ENCODE peak calls at places on chromosomes 7 and 10, in eight cellular contexts. One of them, this sample, is unnamed.

GRCh38 chr10:121065330-121065729 is 214.2 kb downstream of the WDR11 start:
- DNase-seq in BJ: no peak
- DNase-seq in fibroblast of the aortic adventitia: no peak
- DNase-seq in kidney: no peak
- DNase-seq in mesothelial cell of epicardium: no peak
- DNase-seq in A673: no peak
- DNase-seq in body of pancreas: no peak
- DNase-seq in SK-N-SH: no peak
- DNase-seq in this sample: no peak

GRCh38 chr10:109906346-109906745 is 17.0 kb downstream of the XPNPEP1 start:
- DNase-seq in A673: no peak
- DNase-seq in SK-N-SH: no peak
- DNase-seq in kidney: no peak
- DNase-seq in body of pancreas: no peak
- DNase-seq in BJ: no peak
- DNase-seq in fibroblast of the aortic adventitia: no peak
- DNase-seq in mesothelial cell of epicardium: no peak
- DNase-seq in this sample: no peak

GRCh38 chr10:79045566-79046175 is 23.1 kb upstream of the ZMIZ1 start:
- DNase-seq in BJ: no peak
- DNase-seq in kidney: peak
- DNase-seq in SK-N-SH: no peak
- DNase-seq in body of pancreas: no peak
- DNase-seq in fibroblast of the aortic adventitia: no peak
- DNase-seq in A673: no peak
- DNase-seq in mesothelial cell of epicardium: no peak
- DNase-seq in this sample: no peak

GRCh38 chr7:130814753-130815152 is 80.7 kb upstream of the KLF14 start:
- DNase-seq in BJ: no peak
- DNase-seq in A673: peak
- DNase-seq in SK-N-SH: no peak
- DNase-seq in fibroblast of the aortic adventitia: peak
- DNase-seq in body of pancreas: no peak
- DNase-seq in mesothelial cell of epicardium: no peak
- DNase-seq in kidney: no peak
- DNase-seq in this sample: no peak

GRCh38 chr7:353746-354325 is 63.9 kb downstream of the FOXL3 start:
- DNase-seq in BJ: no peak
- DNase-seq in body of pancreas: no peak
- DNase-seq in fibroblast of the aortic adventitia: no peak
- DNase-seq in SK-N-SH: no peak
- DNase-seq in A673: no peak
- DNase-seq in kidney: no peak
- DNase-seq in mesothelial cell of epicardium: no peak
- DNase-seq in this sample: no peak

GRCh38 chr10:132192076-132192975 is 5.6 kb downstream of the DPYSL4 start:
- DNase-seq in A673: no peak
- DNase-seq in mesothelial cell of epicardium: no peak
- DNase-seq in SK-N-SH: no peak
- DNase-seq in BJ: no peak
- DNase-seq in body of pancreas: no peak
- DNase-seq in kidney: no peak
- DNase-seq in fibroblast of the aortic adventitia: no peak
- DNase-seq in this sample: no peak

GRCh38 chr7:122902751-122903495 is 16.7 kb upstream of the CADPS2 start:
- DNase-seq in A673: peak
- DNase-seq in kidney: no peak
- DNase-seq in BJ: no peak
- DNase-seq in SK-N-SH: peak
- DNase-seq in mesothelial cell of epicardium: no peak
- DNase-seq in body of pancreas: no peak
- DNase-seq in fibroblast of the aortic adventitia: peak
- DNase-seq in this sample: no peak

GRCh38 chr10:29535012-29535777 is 99.6 kb downstream of the SVIL start:
- DNase-seq in body of pancreas: peak
- DNase-seq in SK-N-SH: peak
- DNase-seq in mesothelial cell of epicardium: peak
- DNase-seq in kidney: peak
- DNase-seq in BJ: peak
- DNase-seq in fibroblast of the aortic adventitia: peak
- DNase-seq in A673: peak
- DNase-seq in this sample: peak

GRCh38 chr10:22900841-22901601 is 26.8 kb upstream of the ARMC3 start:
- DNase-seq in fibroblast of the aortic adventitia: no peak
- DNase-seq in A673: no peak
- DNase-seq in body of pancreas: no peak
- DNase-seq in mesothelial cell of epicardium: no peak
- DNase-seq in BJ: no peak
- DNase-seq in kidney: no peak
- DNase-seq in SK-N-SH: no peak
- DNase-seq in this sample: no peak

GRCh38 chr7:11449316-11449715 is 382.7 kb downstream of the THSD7A start:
- DNase-seq in mesothelial cell of epicardium: no peak
- DNase-seq in body of pancreas: no peak
- DNase-seq in fibroblast of the aortic adventitia: no peak
- DNase-seq in BJ: no peak
- DNase-seq in kidney: no peak
- DNase-seq in SK-N-SH: no peak
- DNase-seq in A673: no peak
- DNase-seq in this sample: no peak

GRCh38 chr7:70506463-70506862 is 625.5 kb upstream of the GALNT17 start:
- DNase-seq in kidney: no peak
- DNase-seq in mesothelial cell of epicardium: no peak
- DNase-seq in body of pancreas: no peak
- DNase-seq in A673: peak
- DNase-seq in fibroblast of the aortic adventitia: no peak
- DNase-seq in SK-N-SH: peak
- DNase-seq in BJ: no peak
- DNase-seq in this sample: no peak

DNA sequence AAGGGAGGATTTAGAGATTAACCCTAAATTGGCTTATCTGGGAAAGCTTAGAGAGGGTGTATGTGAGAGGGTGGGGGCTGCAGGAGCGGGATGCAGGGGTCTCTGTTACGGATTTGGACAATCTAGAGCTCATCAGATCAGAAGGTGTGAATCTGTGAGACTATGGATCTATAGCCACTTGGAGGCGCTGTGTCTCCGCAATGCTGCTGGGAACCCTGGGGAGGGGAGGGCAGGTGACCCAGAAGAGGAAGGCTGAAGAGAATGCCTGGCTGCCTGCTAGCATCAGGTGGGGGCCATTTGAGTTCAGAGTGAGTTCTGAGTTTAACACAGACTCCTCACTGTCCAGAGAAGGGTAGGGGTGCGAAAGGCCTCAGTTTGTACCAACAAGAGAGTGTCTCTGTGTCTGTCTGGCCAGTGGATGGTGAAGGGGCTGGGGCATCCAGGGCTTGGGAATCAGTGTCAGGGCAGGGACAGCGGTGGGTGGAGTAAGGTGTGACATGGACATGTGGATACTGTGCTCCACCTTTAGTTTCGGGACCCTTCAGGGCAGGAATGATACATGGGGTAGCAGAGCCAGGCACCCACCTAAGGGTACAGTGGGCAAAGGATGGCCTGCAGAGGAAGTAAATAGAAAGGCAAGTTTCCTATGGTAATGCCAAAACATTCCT is 187.3 kb upstream of the PRSS58 start:
- DNase-seq in BJ: no peak
- DNase-seq in kidney: no peak
- DNase-seq in SK-N-SH: no peak
- DNase-seq in mesothelial cell of epicardium: no peak
- DNase-seq in A673: peak
- DNase-seq in body of pancreas: no peak
- DNase-seq in fibroblast of the aortic adventitia: no peak
- DNase-seq in this sample: no peak
- TF ChIP-seq CTCF in BJ: peak
- TF ChIP-seq CTCF in kidney: no peak
- TF ChIP-seq CTCF in SK-N-SH: peak
- TF ChIP-seq CTCF in mesothelial cell of epicardium: no peak
- TF ChIP-seq CTCF in A673: peak
- TF ChIP-seq CTCF in body of pancreas: no peak
- TF ChIP-seq CTCF in fibroblast of the aortic adventitia: no peak
- TF ChIP-seq CTCF in this sample: peak

DNA sequence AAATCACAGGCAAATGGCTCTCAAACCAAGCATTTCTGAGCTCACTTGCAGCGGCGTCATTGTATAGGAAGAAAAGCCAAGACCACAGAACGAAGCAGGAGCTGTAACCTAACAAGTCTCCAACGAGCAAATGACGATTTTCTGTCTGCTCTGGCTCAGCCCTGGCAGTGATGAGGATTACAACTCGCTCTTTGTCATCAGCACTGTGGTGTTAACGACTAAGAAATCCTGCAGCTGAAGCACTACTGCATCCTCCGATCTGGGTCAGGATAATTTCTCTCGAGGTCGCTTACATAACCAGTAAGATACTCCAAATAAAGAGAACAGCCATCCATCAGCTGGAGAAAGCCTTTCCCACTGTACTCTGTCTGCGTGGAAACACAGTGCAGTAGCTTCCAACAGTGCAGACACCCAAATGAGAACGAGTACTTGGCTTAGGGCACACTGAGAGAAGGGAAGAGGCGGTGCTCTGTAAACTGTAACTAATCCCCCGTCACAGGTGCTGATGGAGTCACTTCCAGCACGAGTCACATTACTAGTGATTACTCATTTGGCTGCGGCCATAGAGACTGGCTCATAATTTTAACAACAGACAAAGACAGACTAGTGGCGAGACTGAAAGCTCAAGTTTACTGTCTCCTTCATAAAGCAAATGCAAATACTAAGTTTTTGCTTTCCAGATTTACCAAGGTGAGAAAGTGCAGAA is 135.8 kb downstream of the NRBF2 start:
- DNase-seq in body of pancreas: peak
- DNase-seq in SK-N-SH: peak
- DNase-seq in fibroblast of the aortic adventitia: peak
- DNase-seq in kidney: peak
- DNase-seq in A673: peak
- DNase-seq in mesothelial cell of epicardium: peak
- DNase-seq in BJ: peak
- DNase-seq in this sample: peak
- TF ChIP-seq CTCF in body of pancreas: peak
- TF ChIP-seq CTCF in SK-N-SH: peak
- TF ChIP-seq CTCF in fibroblast of the aortic adventitia: peak
- TF ChIP-seq CTCF in kidney: no peak
- TF ChIP-seq CTCF in A673: peak
- TF ChIP-seq CTCF in mesothelial cell of epicardium: no peak
- TF ChIP-seq CTCF in BJ: peak
- TF ChIP-seq CTCF in this sample: no peak

GRCh38 chr10:103600956-103601569 is 107.6 kb downstream of the NEURL1 start:
- DNase-seq in BJ: no peak
- DNase-seq in SK-N-SH: no peak
- DNase-seq in A673: no peak
- DNase-seq in fibroblast of the aortic adventitia: no peak
- DNase-seq in body of pancreas: no peak
- DNase-seq in kidney: no peak
- DNase-seq in mesothelial cell of epicardium: no peak
- DNase-seq in this sample: no peak

GRCh38 chr10:103603382-103603781 is 109.9 kb downstream of the NEURL1 start:
- DNase-seq in mesothelial cell of epicardium: no peak
- DNase-seq in fibroblast of the aortic adventitia: no peak
- DNase-seq in body of pancreas: no peak
- DNase-seq in kidney: no peak
- DNase-seq in SK-N-SH: peak
- DNase-seq in A673: no peak
- DNase-seq in BJ: no peak
- DNase-seq in this sample: no peak

GRCh38 chr10:103602028-103602851 is 108.7 kb downstream of the NEURL1 start:
- DNase-seq in BJ: no peak
- DNase-seq in fibroblast of the aortic adventitia: no peak
- DNase-seq in mesothelial cell of epicardium: no peak
- DNase-seq in kidney: no peak
- DNase-seq in body of pancreas: no peak
- DNase-seq in A673: no peak
- DNase-seq in SK-N-SH: peak
- DNase-seq in this sample: no peak

GRCh38 chr10:103600325-103600724 is 106.8 kb downstream of the NEURL1 start:
- DNase-seq in mesothelial cell of epicardium: no peak
- DNase-seq in kidney: no peak
- DNase-seq in fibroblast of the aortic adventitia: no peak
- DNase-seq in body of pancreas: no peak
- DNase-seq in SK-N-SH: no peak
- DNase-seq in BJ: no peak
- DNase-seq in A673: no peak
- DNase-seq in this sample: no peak

DNA sequence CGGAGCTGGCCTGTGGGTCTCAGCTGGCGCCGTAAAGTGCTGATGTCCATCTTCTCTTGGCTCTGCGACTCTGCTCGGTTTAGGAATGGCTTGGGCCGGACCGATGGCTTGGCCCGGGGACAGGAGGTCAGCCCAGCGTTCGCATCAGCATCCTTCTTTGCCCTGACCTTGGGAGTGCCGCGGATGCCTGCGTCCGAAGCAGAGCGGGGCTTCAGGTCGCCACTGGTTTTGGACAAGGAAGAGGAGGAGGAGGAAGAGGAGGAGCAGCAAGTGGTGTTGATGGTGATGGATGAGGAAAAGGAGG is 109.3 kb downstream of the NEURL1 start:
- DNase-seq in BJ: no peak
- DNase-seq in body of pancreas: no peak
- DNase-seq in kidney: no peak
- DNase-seq in SK-N-SH: no peak
- DNase-seq in mesothelial cell of epicardium: no peak
- DNase-seq in fibroblast of the aortic adventitia: no peak
- DNase-seq in A673: no peak
- DNase-seq in this sample: no peak
- TF ChIP-seq CTCF in BJ: no peak
- TF ChIP-seq CTCF in body of pancreas: no peak
- TF ChIP-seq CTCF in kidney: no peak
- TF ChIP-seq CTCF in SK-N-SH: no peak
- TF ChIP-seq CTCF in mesothelial cell of epicardium: no peak
- TF ChIP-seq CTCF in fibroblast of the aortic adventitia: no peak
- TF ChIP-seq CTCF in A673: no peak
- TF ChIP-seq CTCF in this sample: no peak

GRCh38 chr10:61664985-61665384 is 2.3 kb downstream of the CABCOCO1 start:
- DNase-seq in SK-N-SH: no peak
- DNase-seq in BJ: no peak
- DNase-seq in body of pancreas: no peak
- DNase-seq in fibroblast of the aortic adventitia: no peak
- DNase-seq in kidney: no peak
- DNase-seq in A673: no peak
- DNase-seq in mesothelial cell of epicardium: no peak
- DNase-seq in this sample: no peak

GRCh38 chr10:61663466-61663865 is 737 bp downstream of the CABCOCO1 start:
- DNase-seq in A673: no peak
- DNase-seq in kidney: no peak
- DNase-seq in mesothelial cell of epicardium: no peak
- DNase-seq in SK-N-SH: no peak
- DNase-seq in BJ: no peak
- DNase-seq in body of pancreas: no peak
- DNase-seq in fibroblast of the aortic adventitia: no peak
- DNase-seq in this sample: no peak

DNA sequence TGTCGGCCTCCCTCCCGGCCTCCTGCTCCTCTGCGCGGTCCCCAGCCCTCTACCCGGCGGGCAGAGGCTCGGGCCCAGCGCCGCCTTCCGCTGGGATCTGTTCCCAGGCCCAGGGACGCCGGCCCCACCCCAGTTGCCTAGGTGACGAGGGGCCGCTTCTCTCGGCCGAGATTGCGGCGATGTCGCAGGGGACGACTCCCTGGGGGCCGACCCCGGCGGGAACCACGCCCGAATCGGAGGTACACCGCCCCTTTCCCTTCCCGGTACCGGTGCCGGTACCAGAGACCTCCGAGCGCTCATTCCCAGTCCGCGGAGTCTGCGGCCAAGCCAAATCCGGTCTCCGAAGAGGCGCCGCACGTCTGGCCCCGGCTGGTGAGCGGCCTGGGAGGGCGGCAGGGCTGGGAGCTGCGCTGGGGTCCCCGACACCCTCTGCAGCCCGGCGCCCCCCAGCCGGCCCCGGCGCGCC is at the start of gene CABCOCO1:
- DNase-seq in A673: peak
- DNase-seq in body of pancreas: peak
- DNase-seq in mesothelial cell of epicardium: peak
- DNase-seq in BJ: no peak
- DNase-seq in fibroblast of the aortic adventitia: peak
- DNase-seq in kidney: peak
- DNase-seq in SK-N-SH: peak
- DNase-seq in this sample: peak
- TF ChIP-seq CTCF in A673: peak
- TF ChIP-seq CTCF in body of pancreas: no peak
- TF ChIP-seq CTCF in mesothelial cell of epicardium: no peak
- TF ChIP-seq CTCF in BJ: peak
- TF ChIP-seq CTCF in fibroblast of the aortic adventitia: no peak
- TF ChIP-seq CTCF in kidney: no peak
- TF ChIP-seq CTCF in SK-N-SH: peak
- TF ChIP-seq CTCF in this sample: no peak

This sample was measured in progenitor cell of endocrine pancreas.